ENCODE peak calls at places on chromosomes 16 and 17, in four cellular contexts. F is K562, D is GM12878, A is HL-60. K is an unnamed sample.

GRCh38 chr17:27384721-27385120 is 71.5 kb upstream of the KSR1 start:
- DNase-seq in D (no peak), F (no peak), A (no peak), K (no peak)

GRCh38 chr16:21260870-21261791 is 17.0 kb downstream of the CRYM start:
- DNase-seq in D (no peak), F (peak; percentile 88), A (no peak), K (no peak)

GRCh38 chr17:37676115-37676925 is 33.1 kb upstream of the DDX52 start:
- DNase-seq in A (no peak), D (no peak), F (no peak), K (no peak)

GRCh38 chr17:83009414-83010322 is 69.7 kb upstream of the METRNL start:
- DNase-seq in A (no peak), F (no peak), D (no peak), K (peak; percentile 15)

GRCh38 chr16:10314811-10315210 is 71.0 kb upstream of the ATF7IP2 start:
- DNase-seq in F (no peak), D (no peak), A (no peak), K (no peak)

GRCh38 chr17:42107597-42108576 is 4.6 kb downstream of the DHX58 start:
- DNase-seq in A (peak; percentile 81), D (no peak), F (peak; percentile 100), K (peak; percentile 99)

GRCh38 chr16:81583893-81584705 is 139.5 kb downstream of the CMIP start:
- DNase-seq in D (no peak), F (no peak), A (no peak), K (no peak)

GRCh38 chr17:43578352-43578698 is 32.2 kb upstream of the ETV4 start:
- DNase-seq in F (no peak), D (no peak), A (no peak), K (no peak)

GRCh38 chr17:76268015-76268749 is 3.0 kb downstream of the UBALD2 start:
- DNase-seq in A (peak; percentile 96), F (peak; percentile 63), D (peak; percentile 76), K (no peak)

GRCh38 chr16:66325977-66326376 is 40.5 kb upstream of the CDH5 start:
- DNase-seq in D (no peak), F (no peak), A (no peak), K (no peak)

GRCh38 chr16:70478912-70479341 is 24.5 kb downstream of the FCSK start:
- DNase-seq in D (no peak), A (no peak), F (no peak), K (no peak)

GRCh38 chr16:75372236-75372856 is 61.0 kb downstream of the CFDP1 start:
- DNase-seq in D (no peak), F (no peak), A (no peak), K (no peak)

GRCh38 chr16:27181020-27181419 is 22.3 kb upstream of the KDM8 start:
- DNase-seq in F (no peak), D (no peak), A (no peak), K (no peak)

GRCh38 chr16:35565626-35566025 is 2106.2 kb downstream of the TP53TG3F start:
- DNase-seq in F (no peak), A (no peak), D (no peak), K (no peak)

GRCh38 chr17:22138861-22139469 is 446.6 kb downstream of the KCNJ18 start:
- DNase-seq in D (no peak), A (no peak), F (no peak), K (no peak)

GRCh38 chr17:80195671-80196529 is 24.2 kb downstream of the SGSH start:
- DNase-seq in F (peak; percentile 69), A (no peak), D (no peak), K (peak; percentile 62)

GRCh38 chr16:66293207-66293735 is 73.2 kb upstream of the CDH5 start:
- DNase-seq in A (no peak), D (no peak), F (no peak), K (no peak)

GRCh38 chr17:68383443-68384321 is 73.6 kb downstream of the WIPI1 start:
- DNase-seq in D (no peak), F (no peak), A (peak; percentile 45), K (no peak)

GRCh38 chr16:87855852-87856715 is 13.2 kb downstream of the SLC7A5 start:
- DNase-seq in D (no peak), F (no peak), A (no peak), K (no peak)

GRCh38 chr17:18257268-18257681 is 1.3 kb downstream of the FLII start:
- DNase-seq in F (no peak), D (no peak), A (no peak), K (no peak)

GRCh38 chr17:72424505-72425117 is 303.8 kb downstream of the SOX9 start:
- DNase-seq in F (no peak), D (no peak), A (no peak), K (no peak)

GRCh38 chr16:28301154-28301553 is 8.8 kb downstream of the SBK1 start:
- DNase-seq in D (no peak), F (no peak), A (no peak), K (no peak)

GRCh38 chr17:62718420-62718819 is 89.7 kb downstream of the MARCHF10 start:
- DNase-seq in A (no peak), D (no peak), F (no peak), K (no peak)

GRCh38 chr17:8311131-8311790 is 1.2 kb downstream of the ARHGEF15 start:
- DNase-seq in D (no peak), F (no peak), A (no peak), K (no peak)

GRCh38 chr16:25260416-25260815 is 2.8 kb upstream of the ZKSCAN2 start:
- DNase-seq in F (no peak), D (no peak), A (no peak), K (no peak)

GRCh38 chr16:69861276-69862030 is 89.7 kb upstream of the CLEC18A start:
- DNase-seq in A (no peak), F (no peak), D (no peak), K (no peak)

GRCh38 chr16:4416200-4417032 is at the start of gene CORO7:
- DNase-seq in A (peak; percentile 97), F (peak; percentile 98), D (peak; percentile 76), K (peak; percentile 93)

GRCh38 chr16:82329504-82330192 is 159.6 kb upstream of the MPHOSPH6 start:
- DNase-seq in A (no peak), F (no peak), D (no peak), K (no peak)

GRCh38 chr16:56513972-56514371 is 5.9 kb downstream of the BBS2 start:
- DNase-seq in A (peak; percentile 69), D (peak; percentile 4), F (peak; percentile 29), K (peak; percentile 5)

GRCh38 chr17:45786349-45786748 is 2.2 kb downstream of the CRHR1 start:
- DNase-seq in A (no peak), D (no peak), F (no peak), K (no peak)

GRCh38 chr17:45787044-45787443 is 2.9 kb downstream of the CRHR1 start:
- DNase-seq in F (no peak), D (no peak), A (no peak), K (no peak)

GRCh38 chr17:45785373-45786193 is 1.5 kb downstream of the CRHR1 start:
- DNase-seq in D (no peak), A (no peak), F (no peak), K (no peak)

GRCh38 chr17:45788057-45788456 is 3.9 kb downstream of the CRHR1 start:
- DNase-seq in A (no peak), D (no peak), F (no peak), K (no peak)

GRCh38 chr17:45787656-45788055 is 3.5 kb downstream of the CRHR1 start:
- DNase-seq in F (no peak), A (no peak), D (no peak), K (no peak)
- TF ChIP-seq SPI1 in F (no peak), A (no peak), D (no peak), K (no peak)

DNA sequence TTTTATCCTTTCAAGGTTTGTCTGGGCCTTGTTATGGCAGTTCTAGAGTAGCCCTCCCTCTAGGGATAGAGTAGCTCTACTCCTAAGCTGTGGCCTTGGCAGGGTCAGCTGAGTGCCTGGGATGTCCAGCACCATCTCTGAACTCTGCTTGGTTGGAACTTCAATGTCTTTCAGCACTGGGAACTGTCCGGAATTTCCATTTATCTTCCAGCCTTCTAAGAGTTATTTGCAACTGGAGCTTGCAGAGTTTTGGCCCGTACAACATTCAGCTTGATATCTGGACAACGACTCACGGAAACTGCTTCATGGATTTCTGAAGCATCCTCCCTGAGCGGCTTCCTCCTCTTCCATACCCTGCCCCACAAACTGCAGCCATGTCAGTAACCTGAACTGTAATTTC is 22.9 kb downstream of the MMD start:
- DNase-seq in D (no peak), A (no peak), F (no peak), K (no peak)
- TF ChIP-seq POLR2AphosphoS5 in D (no peak), A (no peak), F (no peak), K (no peak)

DNA sequence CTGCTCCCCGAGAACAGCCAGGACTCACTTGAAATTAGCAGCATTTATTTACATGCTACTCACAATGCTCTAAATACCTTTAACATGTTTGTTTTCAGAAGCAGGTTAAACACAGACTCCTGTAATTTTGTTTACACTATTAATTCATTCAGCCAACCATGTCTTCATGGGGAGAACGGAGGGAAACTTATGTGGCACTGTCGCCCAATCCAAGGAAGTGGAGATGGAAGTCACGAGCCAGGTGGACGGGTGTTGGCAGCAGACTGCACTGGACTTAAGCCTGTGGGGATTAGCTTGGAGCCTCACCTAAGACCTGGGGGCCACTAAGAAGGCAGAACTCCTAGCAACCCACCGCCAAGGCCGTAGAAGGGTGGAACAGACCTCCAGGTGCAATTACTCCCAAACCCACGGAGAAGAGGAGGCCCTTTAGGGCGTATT is 8.8 kb upstream of the GFAP start:
- DNase-seq in F (no peak), D (no peak), A (no peak), K (no peak)
- TF ChIP-seq SPI1 in F (no peak), D (no peak), A (no peak), K (no peak)

GRCh38 chr17:44959821-44960523 is 8.1 kb downstream of the C1QL1 start:
- DNase-seq in D (no peak), A (no peak), F (no peak), K (no peak)

GRCh38 chr17:44960654-44961053 is 7.4 kb downstream of the C1QL1 start:
- DNase-seq in D (no peak), A (no peak), F (no peak), K (no peak)

GRCh38 chr17:44952946-44953475 is 5.4 kb upstream of the KIF18B start:
- DNase-seq in A (no peak), D (no peak), F (no peak), K (no peak)

GRCh38 chr17:44956076-44956475 is 8.5 kb upstream of the KIF18B start:
- DNase-seq in F (no peak), A (no peak), D (no peak), K (no peak)

DNA sequence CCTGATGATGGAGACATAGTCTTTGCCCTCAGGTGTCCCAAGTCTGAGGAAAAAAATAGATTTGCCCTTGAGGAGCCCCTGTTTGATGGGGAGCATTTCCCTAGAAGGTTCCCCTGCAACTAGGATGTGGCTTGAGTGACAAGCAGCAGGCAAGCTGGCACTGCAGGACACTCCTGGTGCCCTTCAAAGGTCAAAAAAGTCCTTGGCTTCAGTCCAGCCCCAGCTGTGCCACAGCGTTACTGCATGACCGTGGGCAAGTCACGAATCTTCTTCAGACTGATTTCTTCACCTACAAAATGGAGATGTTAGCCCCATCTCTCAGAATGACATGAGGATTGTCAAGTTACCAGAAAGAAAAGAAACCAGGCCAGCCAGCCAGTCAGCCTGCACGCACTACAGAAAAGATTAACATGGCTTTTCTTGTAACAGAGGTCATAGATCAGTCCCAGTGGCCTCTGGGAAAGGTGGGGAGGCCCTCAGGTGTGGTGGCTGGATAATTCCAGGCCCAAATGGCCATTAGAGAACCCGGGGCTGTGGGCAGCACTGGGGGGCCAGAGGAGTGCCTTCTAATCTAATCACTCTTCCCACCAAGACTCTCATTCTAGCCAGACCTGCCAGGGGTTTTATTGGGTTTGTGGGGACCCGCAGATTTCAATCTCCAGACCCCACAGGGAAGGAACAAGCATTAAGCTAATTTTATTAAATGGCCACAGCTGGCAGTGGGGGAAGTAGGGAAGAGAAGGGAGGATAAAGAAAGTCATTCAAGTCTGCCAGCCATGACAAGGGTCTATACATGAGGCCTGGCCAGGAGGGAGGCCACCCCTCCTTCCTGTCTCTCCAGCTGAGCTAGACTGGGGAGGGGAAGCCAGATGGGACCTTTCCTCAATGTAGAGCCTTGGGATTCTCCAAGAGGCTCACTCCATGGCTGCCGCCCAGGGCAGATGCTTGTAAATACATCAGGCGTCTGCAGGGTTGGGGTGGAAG is 9.7 kb upstream of the KIF18B start:
- DNase-seq in F (no peak), D (no peak), A (no peak), K (no peak)
- TF ChIP-seq POLR2AphosphoS5 in F (no peak), D (no peak), A (no peak), K (no peak)